ENCODE peak calls at places on chromosomes 3 and 15, in six cellular contexts. One of them, this sample, is unnamed. For H3K36me3, the result is how much of the 10 kb centered on the place peaks cover.

GRCh38 chr15:51924146-51925068 is 47.2 kb downstream of the LEO1 start:
- DNase-seq in GM06990: no peak
- DNase-seq in HAP-1: peak
- DNase-seq in CD8-positive, alpha-beta T cell: no peak
- DNase-seq in GM23248: no peak
- DNase-seq in fibroblast of lung: no peak
- DNase-seq in this sample: no peak

GRCh38 chr3:124748560-124749198 is 18.4 kb downstream of the UMPS start:
- DNase-seq in GM23248: no peak
- DNase-seq in CD8-positive, alpha-beta T cell: no peak
- DNase-seq in HAP-1: no peak
- DNase-seq in GM06990: no peak
- DNase-seq in fibroblast of lung: no peak
- DNase-seq in this sample: no peak

GRCh38 chr3:150407818-150408231 is 273 bp upstream of the TSC22D2 start:
- DNase-seq in GM23248: no peak
- DNase-seq in HAP-1: peak
- DNase-seq in GM06990: no peak
- DNase-seq in fibroblast of lung: peak
- DNase-seq in CD8-positive, alpha-beta T cell: peak
- DNase-seq in this sample: no peak

GRCh38 chr3:13877911-13878710 is 1.8 kb downstream of the WNT7A start:
- DNase-seq in GM06990: no peak
- DNase-seq in HAP-1: peak
- DNase-seq in fibroblast of lung: no peak
- DNase-seq in CD8-positive, alpha-beta T cell: no peak
- DNase-seq in GM23248: no peak
- DNase-seq in this sample: no peak

GRCh38 chr15:93703092-93703785 is 528.1 kb upstream of the MCTP2 start:
- DNase-seq in GM06990: no peak
- DNase-seq in GM23248: no peak
- DNase-seq in HAP-1: no peak
- DNase-seq in fibroblast of lung: no peak
- DNase-seq in CD8-positive, alpha-beta T cell: no peak
- DNase-seq in this sample: no peak

GRCh38 chr15:62749445-62749844 is 293.1 kb upstream of the TPM1 start:
- DNase-seq in CD8-positive, alpha-beta T cell: no peak
- DNase-seq in GM23248: no peak
- DNase-seq in GM06990: no peak
- DNase-seq in HAP-1: no peak
- DNase-seq in fibroblast of lung: no peak
- DNase-seq in this sample: no peak

GRCh38 chr15:36896949-36897348 is 203.4 kb downstream of the MEIS2 start:
- DNase-seq in GM23248: no peak
- DNase-seq in GM06990: no peak
- DNase-seq in HAP-1: no peak
- DNase-seq in CD8-positive, alpha-beta T cell: no peak
- DNase-seq in fibroblast of lung: no peak
- DNase-seq in this sample: no peak

GRCh38 chr15:100762913-100763627 is 116.6 kb upstream of the ALDH1A3 start:
- DNase-seq in GM06990: no peak
- DNase-seq in GM23248: no peak
- DNase-seq in HAP-1: no peak
- DNase-seq in CD8-positive, alpha-beta T cell: no peak
- DNase-seq in fibroblast of lung: no peak
- DNase-seq in this sample: no peak

GRCh38 chr3:21484323-21485154 is 266.5 kb downstream of the ZNF385D start:
- DNase-seq in GM23248: peak
- DNase-seq in fibroblast of lung: peak
- DNase-seq in GM06990: no peak
- DNase-seq in HAP-1: peak
- DNase-seq in CD8-positive, alpha-beta T cell: no peak
- DNase-seq in this sample: no peak

GRCh38 chr3:79247367-79248103 is 520.3 kb downstream of the ROBO1 start:
- DNase-seq in CD8-positive, alpha-beta T cell: no peak
- DNase-seq in fibroblast of lung: peak
- DNase-seq in HAP-1: no peak
- DNase-seq in GM23248: peak
- DNase-seq in GM06990: no peak
- DNase-seq in this sample: no peak

GRCh38 chr3:71713041-71713440 is 12.2 kb downstream of the EIF4E3 start:
- DNase-seq in fibroblast of lung: no peak
- DNase-seq in CD8-positive, alpha-beta T cell: no peak
- DNase-seq in GM23248: no peak
- DNase-seq in HAP-1: no peak
- DNase-seq in GM06990: no peak
- DNase-seq in this sample: no peak

GRCh38 chr15:80893777-80894176 is 95.8 kb downstream of the MESD start:
- DNase-seq in fibroblast of lung: peak
- DNase-seq in CD8-positive, alpha-beta T cell: no peak
- DNase-seq in GM06990: no peak
- DNase-seq in HAP-1: no peak
- DNase-seq in GM23248: peak
- DNase-seq in this sample: no peak

GRCh38 chr15:62782100-62782791 is 260.3 kb upstream of the TPM1 start:
- DNase-seq in GM23248: peak
- DNase-seq in CD8-positive, alpha-beta T cell: no peak
- DNase-seq in GM06990: no peak
- DNase-seq in fibroblast of lung: peak
- DNase-seq in HAP-1: peak
- DNase-seq in this sample: no peak

GRCh38 chr3:169173231-169173630 is 490.3 kb downstream of the MECOM start:
- DNase-seq in GM23248: peak
- DNase-seq in HAP-1: peak
- DNase-seq in fibroblast of lung: no peak
- DNase-seq in CD8-positive, alpha-beta T cell: no peak
- DNase-seq in GM06990: no peak
- DNase-seq in this sample: no peak

GRCh38 chr3:78887029-78887428 is 880.8 kb downstream of the ROBO1 start:
- DNase-seq in GM23248: peak
- DNase-seq in CD8-positive, alpha-beta T cell: no peak
- DNase-seq in GM06990: no peak
- DNase-seq in fibroblast of lung: peak
- DNase-seq in HAP-1: peak
- DNase-seq in this sample: no peak

GRCh38 chr3:69032137-69032536 is 18.7 kb upstream of the EOGT start:
- DNase-seq in GM23248: peak
- DNase-seq in GM06990: no peak
- DNase-seq in fibroblast of lung: no peak
- DNase-seq in HAP-1: no peak
- DNase-seq in CD8-positive, alpha-beta T cell: no peak
- DNase-seq in this sample: no peak

GRCh38 chr15:65877752-65878151 is 8.5 kb downstream of the RAB11A start:
- DNase-seq in GM23248: no peak
- DNase-seq in CD8-positive, alpha-beta T cell: no peak
- DNase-seq in GM06990: no peak
- DNase-seq in fibroblast of lung: no peak
- DNase-seq in HAP-1: no peak
- DNase-seq in this sample: no peak
- H3K36me3 ChIP-seq in GM23248: under half
- H3K36me3 ChIP-seq in CD8-positive, alpha-beta T cell: under half
- H3K36me3 ChIP-seq in GM06990: under half
- H3K36me3 ChIP-seq in fibroblast of lung: under half
- H3K36me3 ChIP-seq in HAP-1: half or more
- H3K36me3 ChIP-seq in this sample: under half

DNA sequence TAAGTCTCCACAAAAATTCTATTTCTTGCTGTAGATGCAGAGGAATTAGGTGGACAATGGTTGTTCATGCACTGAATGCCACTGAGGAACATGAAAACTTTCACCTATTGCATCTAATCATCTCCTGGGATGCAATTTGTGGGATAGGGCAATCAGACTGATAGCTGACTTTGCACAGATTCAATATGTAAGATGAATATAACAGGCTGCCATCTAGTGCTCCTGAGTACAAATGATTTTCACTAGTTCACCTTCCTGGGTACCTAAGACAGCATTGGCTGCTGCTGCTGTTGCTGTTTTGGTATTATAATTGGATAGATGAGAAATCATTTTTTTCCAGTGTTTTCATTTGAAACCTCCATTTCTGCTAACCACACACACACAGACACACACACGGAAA is 19.7 kb downstream of the TIMMDC1 start:
- DNase-seq in fibroblast of lung: no peak
- DNase-seq in CD8-positive, alpha-beta T cell: no peak
- DNase-seq in GM23248: no peak
- DNase-seq in GM06990: no peak
- DNase-seq in HAP-1: no peak
- DNase-seq in this sample: no peak
- H3K36me3 ChIP-seq in fibroblast of lung: under half
- H3K36me3 ChIP-seq in CD8-positive, alpha-beta T cell: under half
- H3K36me3 ChIP-seq in GM23248: half or more
- H3K36me3 ChIP-seq in GM06990: under half
- H3K36me3 ChIP-seq in HAP-1: half or more
- H3K36me3 ChIP-seq in this sample: half or more

GRCh38 chr15:34078900-34079299 is 22.8 kb downstream of the EMC7 start:
- DNase-seq in GM23248: no peak
- DNase-seq in HAP-1: no peak
- DNase-seq in GM06990: no peak
- DNase-seq in CD8-positive, alpha-beta T cell: no peak
- DNase-seq in fibroblast of lung: no peak
- DNase-seq in this sample: no peak

GRCh38 chr15:34079904-34080303 is 21.8 kb downstream of the EMC7 start:
- DNase-seq in CD8-positive, alpha-beta T cell: no peak
- DNase-seq in HAP-1: no peak
- DNase-seq in GM23248: no peak
- DNase-seq in fibroblast of lung: no peak
- DNase-seq in GM06990: no peak
- DNase-seq in this sample: no peak

GRCh38 chr15:34085746-34086145 is 15.9 kb downstream of the EMC7 start:
- DNase-seq in GM23248: peak
- DNase-seq in HAP-1: no peak
- DNase-seq in fibroblast of lung: peak
- DNase-seq in CD8-positive, alpha-beta T cell: no peak
- DNase-seq in GM06990: no peak
- DNase-seq in this sample: no peak

DNA sequence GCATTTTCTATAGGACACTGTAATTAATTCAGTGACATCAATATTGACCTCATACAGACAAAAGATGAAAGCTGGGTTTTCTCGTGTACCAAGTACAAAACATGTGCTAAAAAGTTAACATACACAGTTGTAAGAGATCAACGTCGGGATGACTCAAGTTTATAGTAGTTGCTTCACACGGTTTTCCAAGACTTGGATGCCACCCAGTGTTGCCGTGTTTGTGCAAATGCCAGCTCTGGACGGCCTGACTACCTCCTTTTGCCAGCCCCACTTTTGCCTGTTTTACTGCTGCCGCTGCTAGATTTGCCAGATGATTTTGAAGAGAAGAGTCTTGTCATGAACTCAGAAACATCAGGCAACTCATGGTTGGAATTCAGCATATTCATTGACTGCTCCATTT is 17.6 kb downstream of the EMC7 start:
- DNase-seq in HAP-1: no peak
- DNase-seq in CD8-positive, alpha-beta T cell: no peak
- DNase-seq in fibroblast of lung: peak
- DNase-seq in GM06990: no peak
- DNase-seq in GM23248: peak
- DNase-seq in this sample: no peak
- H3K36me3 ChIP-seq in HAP-1: under half
- H3K36me3 ChIP-seq in CD8-positive, alpha-beta T cell: under half
- H3K36me3 ChIP-seq in fibroblast of lung: under half
- H3K36me3 ChIP-seq in GM06990: under half
- H3K36me3 ChIP-seq in GM23248: under half
- H3K36me3 ChIP-seq in this sample: under half

GRCh38 chr3:14925729-14926591 is 21.4 kb upstream of the NR2C2 start:
- DNase-seq in GM23248: peak
- DNase-seq in HAP-1: peak
- DNase-seq in CD8-positive, alpha-beta T cell: no peak
- DNase-seq in fibroblast of lung: peak
- DNase-seq in GM06990: peak
- DNase-seq in this sample: peak

GRCh38 chr3:14929310-14930070 is 17.9 kb upstream of the NR2C2 start:
- DNase-seq in GM06990: no peak
- DNase-seq in GM23248: no peak
- DNase-seq in CD8-positive, alpha-beta T cell: no peak
- DNase-seq in HAP-1: no peak
- DNase-seq in fibroblast of lung: no peak
- DNase-seq in this sample: no peak

GRCh38 chr3:14926592-14926991 is 20.8 kb upstream of the NR2C2 start:
- DNase-seq in HAP-1: no peak
- DNase-seq in GM23248: no peak
- DNase-seq in CD8-positive, alpha-beta T cell: no peak
- DNase-seq in GM06990: no peak
- DNase-seq in fibroblast of lung: no peak
- DNase-seq in this sample: no peak

GRCh38 chr3:14923476-14923875 is 23.9 kb upstream of the NR2C2 start:
- DNase-seq in GM06990: no peak
- DNase-seq in fibroblast of lung: no peak
- DNase-seq in CD8-positive, alpha-beta T cell: no peak
- DNase-seq in HAP-1: no peak
- DNase-seq in GM23248: no peak
- DNase-seq in this sample: no peak

GRCh38 chr3:14927308-14927707 is 20.1 kb upstream of the NR2C2 start:
- DNase-seq in CD8-positive, alpha-beta T cell: no peak
- DNase-seq in GM06990: no peak
- DNase-seq in HAP-1: no peak
- DNase-seq in GM23248: no peak
- DNase-seq in fibroblast of lung: no peak
- DNase-seq in this sample: no peak
- H3K36me3 ChIP-seq in CD8-positive, alpha-beta T cell: under half
- H3K36me3 ChIP-seq in GM06990: under half
- H3K36me3 ChIP-seq in HAP-1: under half
- H3K36me3 ChIP-seq in GM23248: under half
- H3K36me3 ChIP-seq in fibroblast of lung: under half
- H3K36me3 ChIP-seq in this sample: under half

This sample was measured in naive thymus-derived CD4-positive, alpha-beta T cell.